ENCODE peak calls at places on chromosomes 7 and 10, in six cellular contexts. C is effector CD4-positive, alpha-beta T cell; K is stimulated activated CD4-positive, alpha-beta T cell treated with anti-CD3 and anti-CD28 coated beads, Interleukin-2, amount 100 ng/mL, for 24 hours; M is mesenchymal stem cell; S is Calu3; B is activated CD8-positive, alpha-beta T cell treated with anti-CD3 and anti-CD28 coated beads for 36 hours. U is an unnamed sample.

GRCh38 chr10:3424102-3424803 is 251.7 kb upstream of the PITRM1 start:
- DNase-seq in S (peak), C (no peak), K (no peak), B (no peak), M (peak), U (peak)

GRCh38 chr10:4514445-4515108 is 311.4 kb upstream of the AKR1E2 start:
- DNase-seq in S (no peak), K (peak), B (peak), M (no peak), C (no peak), U (no peak)

GRCh38 chr10:129916506-129916995 is 47.5 kb downstream of the EBF3 start:
- DNase-seq in K (no peak), C (no peak), S (no peak), B (no peak), M (no peak), U (no peak)

GRCh38 chr7:22001345-22002004 is 55.8 kb upstream of the CDCA7L start:
- DNase-seq in S (peak), K (no peak), C (peak), B (peak), M (peak), U (peak)

GRCh38 chr7:89988070-89988469 is 166.2 kb upstream of the STEAP1 start:
- DNase-seq in M (no peak), S (no peak), B (no peak), C (no peak), K (no peak), U (no peak)

GRCh38 chr10:111429288-111430028 is 352.6 kb downstream of the ADRA2A start:
- DNase-seq in K (no peak), M (no peak), C (no peak), B (no peak), S (no peak), U (no peak)

GRCh38 chr10:95818663-95819062 is 62.7 kb downstream of the ENTPD1 start:
- DNase-seq in S (no peak), B (no peak), C (no peak), M (peak), K (no peak), U (peak)

GRCh38 chr7:139701908-139702307 is 75.9 kb downstream of the HIPK2 start:
- DNase-seq in C (no peak), S (no peak), B (no peak), M (no peak), K (no peak), U (no peak)

GRCh38 chr7:2386964-2387669 is 16.3 kb upstream of the CHST12 start:
- DNase-seq in M (no peak), S (no peak), K (no peak), C (no peak), B (no peak), U (no peak)

GRCh38 chr7:80783177-80783687 is 135.6 kb downstream of the SEMA3C start:
- DNase-seq in M (no peak), S (no peak), B (no peak), K (no peak), C (no peak), U (no peak)

GRCh38 chr7:132575987-132576722 is at the start of gene PLXNA4:
- DNase-seq in K (peak), C (no peak), B (no peak), S (no peak), M (peak), U (no peak)

GRCh38 chr10:95445837-95446347 is 115.3 kb downstream of the SORBS1 start:
- DNase-seq in K (peak), M (peak), B (peak), C (no peak), S (peak), U (peak)

GRCh38 chr10:9362721-9363120 is 1308.2 kb downstream of the GATA3 start:
- DNase-seq in S (no peak), M (no peak), C (no peak), K (peak), B (peak), U (no peak)

GRCh38 chr7:155787171-155787851 is 25.0 kb downstream of the SHH start:
- DNase-seq in S (no peak), B (no peak), M (peak), K (no peak), C (no peak), U (peak)

GRCh38 chr10:97759157-97759980 is 12.4 kb downstream of the SFRP5 start:
- DNase-seq in C (peak), S (peak), M (peak), K (peak), B (peak), U (peak)

GRCh38 chr7:140003913-140004382 is 58.8 kb downstream of the PARP12 start:
- DNase-seq in C (no peak), B (peak), S (peak), K (peak), M (peak), U (peak)

GRCh38 chr7:154690411-154690810 is 312.5 kb downstream of the PAXIP1 start:
- DNase-seq in S (no peak), C (no peak), M (no peak), B (no peak), K (no peak), U (no peak)

GRCh38 chr7:39979406-39980073 is 29.5 kb downstream of the CDK13 start:
- DNase-seq in M (no peak), B (peak), C (peak), K (no peak), S (no peak), U (peak)

GRCh38 chr10:53463539-53463938 is 691.0 kb upstream of the MBL2 start:
- DNase-seq in M (no peak), C (no peak), B (no peak), S (no peak), K (no peak), U (no peak)

GRCh38 chr7:101935521-101936141 is 118.2 kb downstream of the CUX1 start:
- DNase-seq in C (no peak), S (no peak), B (no peak), K (no peak), M (no peak), U (no peak)

GRCh38 chr7:33807158-33807530 is 98.2 kb upstream of the BMPER start:
- DNase-seq in S (no peak), C (no peak), K (no peak), B (no peak), M (no peak), U (no peak)

GRCh38 chr7:130970696-130971095 is 236.7 kb upstream of the KLF14 start:
- DNase-seq in B (peak), S (no peak), K (no peak), M (peak), C (no peak), U (no peak)

GRCh38 chr7:155800741-155801267 is 11.5 kb downstream of the SHH start:
- DNase-seq in K (no peak), C (no peak), S (no peak), M (no peak), B (no peak), U (no peak)